ENCODE peak calls at places on chromosomes 7 and 10, in four cellular contexts. Y, V, U and D are unnamed samples.

GRCh38 chr10:128686638-128687278 is 560.5 kb upstream of the MKI67 start:
- DNase-seq in Y (no peak), V (no peak), U (no peak), D (no peak)

GRCh38 chr10:70358446-70358845 is 24.0 kb downstream of the LRRC20 start:
- DNase-seq in Y (no peak), V (no peak), U (no peak), D (no peak)

GRCh38 chr10:12479924-12480323 is 130.6 kb downstream of the CAMK1D start:
- DNase-seq in Y (no peak), V (no peak), U (no peak), D (no peak)

GRCh38 chr10:6918305-6918704 is 338.2 kb upstream of the PRKCQ start:
- DNase-seq in Y (no peak), V (peak; percentile 6), U (no peak), D (no peak)

GRCh38 chr7:20158684-20159083 is 58.5 kb downstream of the MACC1 start:
- DNase-seq in Y (no peak), V (peak; percentile 66), U (no peak), D (no peak)

GRCh38 chr7:156984209-156984891 is 26.1 kb downstream of the MNX1 start:
- DNase-seq in Y (no peak), V (peak; percentile 25), U (no peak), D (no peak)

GRCh38 chr7:112201421-112201820 is 4.8 kb downstream of the DOCK4 start:
- DNase-seq in Y (no peak), V (peak; percentile 42), U (no peak), D (no peak)

GRCh38 chr10:70324341-70324861 is 40.6 kb upstream of the NPFFR1 start:
- DNase-seq in Y (no peak), V (no peak), U (no peak), D (no peak)

GRCh38 chr10:48330269-48330668 is 23.8 kb downstream of the MAPK8 start:
- DNase-seq in Y (no peak), V (peak; percentile 83), U (no peak), D (no peak)

GRCh38 chr7:41005381-41005901 is 697.4 kb downstream of the INHBA start:
- DNase-seq in Y (no peak), V (peak; percentile 81), U (peak; percentile 5), D (no peak)

GRCh38 chr10:42874713-42875387 is 92.3 kb downstream of the BMS1 start:
- DNase-seq in Y (no peak), V (no peak), U (no peak), D (no peak)

GRCh38 chr10:70889291-70889690 is 926 bp upstream of the PCBD1 start:
- DNase-seq in Y (no peak), V (no peak), U (no peak), D (no peak)

GRCh38 chr7:22698762-22699161 is 28.2 kb upstream of the IL6 start:
- DNase-seq in Y (no peak), V (no peak), U (no peak), D (no peak)

GRCh38 chr10:125977206-125977605 is 80.8 kb downstream of the FANK1 start:
- DNase-seq in Y (no peak), V (no peak), U (no peak), D (no peak)

GRCh38 chr10:70192325-70192966 is 22.1 kb upstream of the SAR1A start:
- DNase-seq in Y (no peak), V (peak; percentile 59), U (no peak), D (no peak)

GRCh38 chr7:49255061-49255460 is 330.7 kb downstream of the CDC14C start:
- DNase-seq in Y (no peak), V (no peak), U (no peak), D (no peak)

GRCh38 chr7:74452748-74453320 is 872 bp upstream of the GTF2IRD1 start:
- DNase-seq in Y (peak; percentile 71), V (peak; percentile 36), U (no peak), D (no peak)

GRCh38 chr7:129741743-129742213 is 130.3 kb downstream of the NRF1 start:
- DNase-seq in Y (no peak), V (no peak), U (no peak), D (no peak)

GRCh38 chr10:93357680-93358079 is 124.5 kb downstream of the MYOF start:
- DNase-seq in Y (no peak), V (peak; percentile 62), U (no peak), D (no peak)

GRCh38 chr10:79145174-79145483 is 76.4 kb downstream of the ZMIZ1 start:
- DNase-seq in Y (no peak), V (no peak), U (no peak), D (no peak)

GRCh38 chr10:86253171-86254072 is 113.2 kb downstream of the GRID1 start:
- DNase-seq in Y (no peak), V (no peak), U (no peak), D (no peak)

GRCh38 chr10:85851300-85851699 is 515.3 kb downstream of the GRID1 start:
- DNase-seq in Y (no peak), V (peak; percentile 19), U (no peak), D (no peak)

GRCh38 chr7:47962262-47962661 is 14.0 kb upstream of the PKD1L1 start:
- DNase-seq in Y (no peak), V (no peak), U (no peak), D (no peak)

GRCh38 chr7:64180989-64181388 is 26.0 kb upstream of the ZNF735 start:
- DNase-seq in Y (no peak), V (peak; percentile 1), U (no peak), D (no peak)

GRCh38 chr7:30562498-30562897 is 32.2 kb upstream of the GARS1 start:
- DNase-seq in Y (no peak), V (peak; percentile 78), U (no peak), D (no peak)

GRCh38 chr10:113431807-113432206 is 121.0 kb upstream of the HABP2 start:
- DNase-seq in Y (no peak), V (no peak), U (no peak), D (no peak)

GRCh38 chr10:59872892-59873463 is 33.4 kb downstream of the CCDC6 start:
- DNase-seq in Y (no peak), V (peak; percentile 94), U (no peak), D (peak; percentile 3)

GRCh38 chr10:63699785-63700184 is 178.6 kb downstream of the REEP3 start:
- DNase-seq in Y (no peak), V (peak; percentile 86), U (peak; percentile 40), D (no peak)

GRCh38 chr7:52211930-52212329 is 823.5 kb upstream of the POM121L12 start:
- DNase-seq in Y (no peak), V (no peak), U (no peak), D (no peak)

GRCh38 chr7:106887376-106887775 is 22.3 kb downstream of the PIK3CG start:
- DNase-seq in Y (no peak), V (no peak), U (no peak), D (no peak)

GRCh38 chr7:114418117-114418516 is 3.5 kb downstream of the FOXP2 start:
- DNase-seq in Y (no peak), V (no peak), U (no peak), D (no peak)

GRCh38 chr7:87878208-87878735 is 2.0 kb downstream of the DBF4 start:
- DNase-seq in Y (no peak), V (peak; percentile 46), U (no peak), D (no peak)

GRCh38 chr7:132996581-132997242 is 85.2 kb downstream of the CHCHD3 start:
- DNase-seq in Y (no peak), V (peak; percentile 7), U (no peak), D (no peak)